ENCODE peak calls at places on chromosomes 13 and 19, in eight cellular contexts. G is GM12892, T is HL-60, P is esophagus muscularis mucosa, H is breast epithelium, C is GM23338, L is endothelial cell of umbilical vein, M is transverse colon. D is an unnamed sample.

GRCh38 chr13:99805361-99805760 is 166.2 kb downstream of the ZIC5 start:
- DNase-seq in P (no peak), L (no peak), H (no peak), C (peak), T (no peak), G (no peak), M (no peak), D (no peak)

GRCh38 chr13:82878536-82878935 is 1003.7 kb downstream of the SLITRK1 start:
- DNase-seq in M (no peak), G (no peak), C (no peak), P (no peak), T (no peak), H (no peak), L (no peak), D (no peak)

GRCh38 chr13:23570099-23570926 is at the start of gene TNFRSF19:
- DNase-seq in G (no peak), T (no peak), L (peak), M (no peak), C (peak), H (no peak), P (no peak), D (peak)

GRCh38 chr19:44752816-44753618 is 4.5 kb downstream of the BCL3 start:
- DNase-seq in P (peak), M (peak), H (peak), T (peak), G (peak), C (peak), L (peak), D (peak)

GRCh38 chr13:111906816-111907215 is 160.1 kb upstream of the SOX1 start:
- DNase-seq in H (no peak), M (no peak), T (no peak), G (no peak), C (no peak), L (no peak), P (peak), D (no peak)

GRCh38 chr13:29918845-29919244 is 68.4 kb upstream of the UBL3 start:
- DNase-seq in T (no peak), M (no peak), H (peak), L (no peak), G (no peak), C (no peak), P (no peak), D (peak)

GRCh38 chr19:44614313-44614712 is 950 bp downstream of the IGSF23 start:
- DNase-seq in C (no peak), G (no peak), M (no peak), P (no peak), T (no peak), H (no peak), L (no peak), D (no peak)

GRCh38 chr19:1651548-1652394 is 644 bp downstream of the TCF3 start:
- DNase-seq in M (peak), H (peak), G (no peak), T (peak), L (peak), C (peak), P (no peak), D (no peak)

GRCh38 chr13:113929628-113930615 is 44.0 kb downstream of the C13orf46 start:
- DNase-seq in P (no peak), M (no peak), L (no peak), H (no peak), C (peak), G (no peak), T (no peak), D (no peak)

GRCh38 chr19:5804516-5805464 is at the start of gene NRTN:
- DNase-seq in P (no peak), C (peak), H (no peak), T (no peak), G (peak), M (peak), L (no peak), D (no peak)

DNA sequence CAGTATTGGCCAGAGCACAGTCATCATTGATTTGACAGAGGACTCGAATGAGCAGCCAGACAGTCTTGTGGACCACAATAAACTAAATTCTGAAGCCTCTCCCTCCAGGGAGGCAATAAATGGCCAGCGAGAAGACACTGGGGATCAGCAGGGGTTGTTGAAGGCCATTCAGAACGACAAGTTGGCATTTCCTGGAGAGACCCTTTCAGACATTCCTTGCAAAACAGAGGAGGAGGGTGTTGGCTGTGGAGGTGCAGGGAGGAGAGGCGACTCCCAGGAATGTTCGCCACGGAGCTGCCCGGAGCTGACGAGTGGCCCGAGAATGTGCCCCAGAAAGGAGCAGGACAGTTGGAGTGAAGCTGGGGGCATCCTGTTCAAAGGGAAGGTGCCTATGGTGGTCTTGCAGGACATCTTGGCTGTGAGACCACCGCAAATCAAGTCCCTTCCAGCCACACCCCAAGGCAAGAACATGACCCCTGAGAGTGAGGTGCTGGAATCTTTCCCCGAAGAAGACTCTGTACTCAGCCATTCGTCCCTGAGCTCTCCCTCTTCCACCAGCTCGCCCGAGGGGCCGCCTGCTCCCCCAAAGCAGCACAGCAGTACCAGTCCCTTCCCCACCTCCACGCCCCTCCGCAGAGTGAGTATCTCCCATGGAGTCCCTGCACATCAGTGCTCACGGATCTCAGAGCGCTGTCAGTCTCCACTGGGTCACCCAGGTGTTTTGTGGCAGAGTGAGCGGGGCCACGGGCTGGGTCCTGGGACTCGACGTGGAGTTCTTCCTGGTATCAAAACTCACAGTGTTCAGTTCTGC is 6.9 kb downstream of the CHAF1A start:
- DNase-seq in P (no peak), G (no peak), H (no peak), M (no peak), L (no peak), T (no peak), C (peak), D (no peak)
- TF ChIP-seq POLR2AphosphoS5 in P (no peak), G (peak), H (no peak), M (no peak), L (no peak), T (peak), C (no peak), D (no peak)

GRCh38 chr19:40687525-40688016 is 2.9 kb downstream of the NUMBL start:
- DNase-seq in C (no peak), P (peak), H (no peak), M (peak), L (no peak), G (no peak), T (no peak), D (no peak)
- TF ChIP-seq POLR2AphosphoS5 in C (no peak), P (peak), H (no peak), M (peak), L (no peak), G (no peak), T (no peak), D (no peak)

GRCh38 chr13:44902793-44903192 is 86.5 kb downstream of the NUFIP1 start:
- DNase-seq in C (no peak), M (no peak), L (no peak), G (no peak), T (no peak), P (no peak), H (no peak), D (no peak)
- TF ChIP-seq POLR2AphosphoS5 in C (no peak), M (no peak), L (no peak), G (no peak), T (no peak), P (no peak), H (no peak), D (no peak)

DNA sequence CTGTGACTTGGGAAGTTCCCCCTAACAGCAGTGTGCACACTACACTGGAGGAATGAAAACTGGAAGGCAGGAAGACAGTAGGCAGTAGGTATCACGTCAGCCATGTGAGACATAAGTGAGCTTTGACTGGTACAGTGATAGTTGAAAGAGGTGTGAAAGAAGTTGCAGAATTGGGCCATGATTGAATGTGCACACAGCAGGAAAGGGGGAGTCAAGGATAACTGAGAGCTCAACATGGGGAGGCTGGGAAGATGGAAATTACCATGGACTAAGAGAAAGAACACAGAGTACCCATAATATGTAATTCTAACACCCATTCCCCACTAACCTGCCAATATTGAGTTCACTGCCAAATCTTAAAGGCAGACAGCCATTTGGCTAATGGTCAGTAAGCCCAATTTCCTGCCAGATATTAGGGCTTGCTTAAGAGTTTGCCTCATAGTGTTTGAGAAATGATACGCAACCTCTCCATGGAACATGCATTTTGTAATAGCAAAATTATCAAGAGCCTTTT is 321.7 kb downstream of the DCT start:
- DNase-seq in H (no peak), G (no peak), P (no peak), C (no peak), L (no peak), T (no peak), M (no peak), D (peak)
- TF ChIP-seq POLR2AphosphoS5 in H (no peak), G (no peak), P (no peak), C (no peak), L (no peak), T (no peak), M (no peak), D (peak)

DNA sequence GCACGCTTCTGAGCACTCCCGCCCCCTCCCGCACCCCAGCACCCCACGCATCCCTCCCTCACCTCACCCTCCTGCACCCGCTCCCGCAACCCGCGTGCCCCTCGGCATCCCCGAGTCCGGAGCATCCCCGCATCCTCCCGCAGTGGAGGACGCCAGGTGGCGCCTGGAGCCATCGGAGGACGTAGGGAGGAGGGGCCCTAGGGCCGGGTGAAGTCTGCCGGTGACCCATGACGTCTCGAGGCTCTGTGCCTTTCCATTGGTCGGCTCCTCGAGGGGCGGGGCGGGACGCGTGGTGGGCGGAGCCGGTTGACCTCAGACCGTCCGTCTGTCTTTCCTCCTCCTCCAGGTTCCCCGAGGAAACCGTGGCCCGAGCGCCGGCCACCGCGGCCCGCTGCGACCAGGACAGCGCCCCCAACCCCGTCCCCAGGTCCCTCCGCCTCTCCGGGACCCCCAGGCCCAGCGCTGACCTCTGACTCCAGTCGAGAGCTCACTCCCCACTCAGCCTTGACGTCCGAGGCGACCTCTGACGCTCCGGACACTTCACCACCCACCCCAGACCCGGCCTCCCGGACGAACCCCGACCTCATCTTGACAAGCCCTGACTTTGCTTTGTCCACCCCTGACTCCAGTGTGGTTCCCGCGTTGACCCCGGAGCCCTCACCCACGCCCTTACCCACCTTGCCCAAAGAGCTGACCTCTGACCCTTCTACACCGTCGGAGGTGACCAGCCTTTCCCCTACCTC is 19.9 kb downstream of the SBK2 start:
- DNase-seq in M (peak), H (peak), L (peak), T (peak), P (peak), C (peak), G (peak), D (peak)
- TF ChIP-seq POLR2AphosphoS5 in M (no peak), H (peak), L (peak), T (no peak), P (peak), C (no peak), G (no peak), D (peak)

D was measured in prostate gland.